ENCODE peak calls at places on chromosome 7, in five cellular contexts. One of them, this sample, is unnamed.

GRCh38 chr7:66125052-66125694 is 10.5 kb downstream of the CRCP start:
- DNase-seq in PC-3: no peak
- DNase-seq in fibroblast of lung: no peak
- DNase-seq in ascending aorta: no peak
- DNase-seq in BJ: no peak
- DNase-seq in this sample: no peak

GRCh38 chr7:116214921-116215320 is 4.6 kb downstream of the TES start:
- DNase-seq in fibroblast of lung: no peak
- DNase-seq in BJ: no peak
- DNase-seq in PC-3: no peak
- DNase-seq in ascending aorta: no peak
- DNase-seq in this sample: no peak

GRCh38 chr7:131335639-131336400 is 8.1 kb downstream of the MKLN1 start:
- DNase-seq in PC-3: no peak
- DNase-seq in ascending aorta: no peak
- DNase-seq in BJ: no peak
- DNase-seq in fibroblast of lung: no peak
- DNase-seq in this sample: peak

GRCh38 chr7:12759112-12759511 is 71.7 kb downstream of the ARL4A start:
- DNase-seq in BJ: no peak
- DNase-seq in ascending aorta: no peak
- DNase-seq in fibroblast of lung: no peak
- DNase-seq in PC-3: no peak
- DNase-seq in this sample: no peak

GRCh38 chr7:26457702-26458327 is 166.2 kb downstream of the SNX10 start:
- DNase-seq in PC-3: no peak
- DNase-seq in fibroblast of lung: no peak
- DNase-seq in ascending aorta: no peak
- DNase-seq in BJ: no peak
- DNase-seq in this sample: no peak

GRCh38 chr7:130803127-130803526 is 69.1 kb upstream of the KLF14 start:
- DNase-seq in BJ: no peak
- DNase-seq in fibroblast of lung: no peak
- DNase-seq in ascending aorta: no peak
- DNase-seq in PC-3: no peak
- DNase-seq in this sample: no peak

GRCh38 chr7:70598976-70599375 is 533.0 kb upstream of the GALNT17 start:
- DNase-seq in BJ: no peak
- DNase-seq in PC-3: no peak
- DNase-seq in fibroblast of lung: no peak
- DNase-seq in ascending aorta: no peak
- DNase-seq in this sample: no peak

GRCh38 chr7:100169147-100169850 is 882 bp upstream of the GAL3ST4 start:
- DNase-seq in PC-3: no peak
- DNase-seq in BJ: no peak
- DNase-seq in fibroblast of lung: no peak
- DNase-seq in ascending aorta: no peak
- DNase-seq in this sample: no peak

GRCh38 chr7:1974714-1975113 is 258.0 kb downstream of the MAD1L1 start:
- DNase-seq in fibroblast of lung: no peak
- DNase-seq in ascending aorta: no peak
- DNase-seq in BJ: no peak
- DNase-seq in PC-3: no peak
- DNase-seq in this sample: no peak